ENCODE peak calls at places on chromosomes 5 and 9, in ten cellular contexts. One of them, this sample, is unnamed.

GRCh38 chr9:89234636-89235035 is 56.0 kb upstream of the SHC3 start:
- DNase-seq in NCI-H510A treated with DMSO at 0.1 percent for 48 hours: no peak
- DNase-seq in HCT116: no peak
- DNase-seq in ELR: peak
- DNase-seq in adipocyte: peak
- DNase-seq in aorta: no peak
- DNase-seq in effector CD4-positive, alpha-beta T cell: no peak
- DNase-seq in NAMALWA: no peak
- DNase-seq in T-cell: no peak
- DNase-seq in mesothelial cell of epicardium: no peak
- DNase-seq in this sample: no peak

GRCh38 chr9:36436909-36437308 is 36.8 kb upstream of the RNF38 start:
- DNase-seq in T-cell: no peak
- DNase-seq in ELR: no peak
- DNase-seq in effector CD4-positive, alpha-beta T cell: no peak
- DNase-seq in aorta: no peak
- DNase-seq in NCI-H510A treated with DMSO at 0.1 percent for 48 hours: peak
- DNase-seq in NAMALWA: no peak
- DNase-seq in HCT116: no peak
- DNase-seq in adipocyte: no peak
- DNase-seq in mesothelial cell of epicardium: no peak
- DNase-seq in this sample: no peak

GRCh38 chr5:80184235-80185023 is 71.4 kb downstream of the SERINC5 start:
- DNase-seq in NAMALWA: peak
- DNase-seq in NCI-H510A treated with DMSO at 0.1 percent for 48 hours: peak
- DNase-seq in adipocyte: no peak
- DNase-seq in HCT116: no peak
- DNase-seq in effector CD4-positive, alpha-beta T cell: no peak
- DNase-seq in ELR: no peak
- DNase-seq in aorta: no peak
- DNase-seq in mesothelial cell of epicardium: no peak
- DNase-seq in T-cell: no peak
- DNase-seq in this sample: peak

GRCh38 chr9:93319992-93320490 is 131.4 kb upstream of the FAM120A start:
- DNase-seq in aorta: peak
- DNase-seq in NAMALWA: no peak
- DNase-seq in ELR: no peak
- DNase-seq in NCI-H510A treated with DMSO at 0.1 percent for 48 hours: no peak
- DNase-seq in adipocyte: no peak
- DNase-seq in T-cell: no peak
- DNase-seq in mesothelial cell of epicardium: no peak
- DNase-seq in HCT116: no peak
- DNase-seq in effector CD4-positive, alpha-beta T cell: no peak
- DNase-seq in this sample: no peak

GRCh38 chr5:112004867-112005532 is 248.0 kb upstream of the NREP start:
- DNase-seq in HCT116: no peak
- DNase-seq in NAMALWA: no peak
- DNase-seq in NCI-H510A treated with DMSO at 0.1 percent for 48 hours: no peak
- DNase-seq in T-cell: no peak
- DNase-seq in mesothelial cell of epicardium: no peak
- DNase-seq in adipocyte: peak
- DNase-seq in effector CD4-positive, alpha-beta T cell: no peak
- DNase-seq in aorta: no peak
- DNase-seq in ELR: peak
- DNase-seq in this sample: peak

GRCh38 chr9:86891886-86892437 is 55.3 kb downstream of the GAS1 start:
- DNase-seq in mesothelial cell of epicardium: no peak
- DNase-seq in adipocyte: no peak
- DNase-seq in NCI-H510A treated with DMSO at 0.1 percent for 48 hours: no peak
- DNase-seq in T-cell: no peak
- DNase-seq in aorta: no peak
- DNase-seq in NAMALWA: no peak
- DNase-seq in ELR: no peak
- DNase-seq in effector CD4-positive, alpha-beta T cell: no peak
- DNase-seq in HCT116: no peak
- DNase-seq in this sample: no peak

GRCh38 chr9:124202447-124202971 is 55.2 kb upstream of the NEK6 start:
- DNase-seq in effector CD4-positive, alpha-beta T cell: no peak
- DNase-seq in mesothelial cell of epicardium: no peak
- DNase-seq in HCT116: no peak
- DNase-seq in aorta: no peak
- DNase-seq in adipocyte: no peak
- DNase-seq in T-cell: peak
- DNase-seq in NCI-H510A treated with DMSO at 0.1 percent for 48 hours: no peak
- DNase-seq in ELR: no peak
- DNase-seq in NAMALWA: peak
- DNase-seq in this sample: no peak

GRCh38 chr5:140480310-140481014 is 67.0 kb upstream of the EIF4EBP3 start:
- DNase-seq in ELR: peak
- DNase-seq in T-cell: no peak
- DNase-seq in NCI-H510A treated with DMSO at 0.1 percent for 48 hours: no peak
- DNase-seq in adipocyte: peak
- DNase-seq in NAMALWA: no peak
- DNase-seq in HCT116: no peak
- DNase-seq in mesothelial cell of epicardium: no peak
- DNase-seq in effector CD4-positive, alpha-beta T cell: no peak
- DNase-seq in aorta: no peak
- DNase-seq in this sample: peak

GRCh38 chr5:156188026-156188425 is 138.9 kb upstream of the SGCD start:
- DNase-seq in aorta: no peak
- DNase-seq in mesothelial cell of epicardium: no peak
- DNase-seq in effector CD4-positive, alpha-beta T cell: no peak
- DNase-seq in NAMALWA: no peak
- DNase-seq in ELR: no peak
- DNase-seq in NCI-H510A treated with DMSO at 0.1 percent for 48 hours: no peak
- DNase-seq in adipocyte: no peak
- DNase-seq in T-cell: no peak
- DNase-seq in HCT116: no peak
- DNase-seq in this sample: no peak

This sample was measured in bronchial epithelial cell.